ENCODE peak calls at places on chromosomes 3 and 15, in four cellular contexts. F is progenitor cell of endocrine pancreas; R is GM19239; P is activated CD4-positive, alpha-beta T cell treated with anti-CD3 and anti-CD28 coated beads, Interleukin-2, amount 50 U/mL, for 24 hours. U is an unnamed sample.
A peak's percentile ranks its signal among the peaks of the same experiment; 100 is the strongest.

GRCh38 chr3:62837145-62837787 is 38.0 kb downstream of the CADPS start:
- DNase-seq in P (no peak), F (no peak), R (no peak), U (no peak)

GRCh38 chr3:196496183-196496582 is 7.4 kb downstream of the RNF168 start:
- DNase-seq in R (no peak), F (no peak), P (no peak), U (no peak)

GRCh38 chr15:98648654-98649537 is 557 bp downstream of the IGF1R start:
- DNase-seq in P (no peak), R (peak; percentile 48), F (peak; percentile 32), U (peak; percentile 71)

GRCh38 chr15:68695061-68695595 is 116.3 kb downstream of the CORO2B start:
- DNase-seq in F (no peak), R (no peak), P (no peak), U (no peak)

GRCh38 chr3:185362850-185363661 is at the start of gene MAP3K13:
- DNase-seq in F (peak; percentile 40), R (peak; percentile 75), P (peak; percentile 8), U (peak; percentile 87)

GRCh38 chr3:163785693-163786092 is 1292.6 kb downstream of the SI start:
- DNase-seq in P (no peak), R (no peak), F (no peak), U (peak; percentile 4)

GRCh38 chr3:106629215-106629832 is 747.9 kb upstream of the CCDC54 start:
- DNase-seq in F (no peak), P (no peak), R (no peak), U (no peak)

GRCh38 chr15:40776537-40777141 is 6.9 kb downstream of the C15orf62 start:
- DNase-seq in P (no peak), F (no peak), R (no peak), U (no peak)

GRCh38 chr3:126445506-126445905 is 30.2 kb downstream of the ZXDC start:
- DNase-seq in F (no peak), R (no peak), P (no peak), U (no peak)

GRCh38 chr15:100001405-100001804 is 268.2 kb upstream of the LYSMD4 start:
- DNase-seq in F (no peak), P (no peak), R (no peak), U (no peak)

GRCh38 chr15:75666823-75667501 is 19.2 kb downstream of the SNX33 start:
- DNase-seq in F (no peak), R (no peak), P (no peak), U (no peak)

GRCh38 chr3:178735032-178735674 is 198.9 kb downstream of the KCNMB2 start:
- DNase-seq in P (no peak), F (no peak), R (no peak), U (no peak)

GRCh38 chr15:63600001-63600645 is 2.9 kb downstream of the FBXL22 start:
- DNase-seq in P (peak; percentile 23), R (no peak), F (no peak), U (no peak)

GRCh38 chr3:131735544-131735943 is 232.8 kb upstream of the MRPL3 start:
- DNase-seq in P (no peak), R (no peak), F (no peak), U (no peak)

GRCh38 chr3:2166552-2166951 is 67.9 kb downstream of the CNTN4 start:
- DNase-seq in P (no peak), R (no peak), F (no peak), U (no peak)

GRCh38 chr3:194269610-194270145 is 81.5 kb downstream of the CPN2 start:
- DNase-seq in P (no peak), F (no peak), R (no peak), U (no peak)

GRCh38 chr3:61311044-61311443 is 59.8 kb upstream of the FHIT start:
- DNase-seq in R (no peak), F (no peak), P (no peak), U (no peak)

GRCh38 chr3:64685331-64685799 is 2.4 kb downstream of the ADAMTS9 start:
- DNase-seq in P (no peak), F (no peak), R (no peak), U (no peak)